ENCODE peak calls at places on chromosomes 1 and 21, in four cellular contexts. One of them, this sample, is unnamed.

GRCh38 chr1:20837554-20838192 is 50.6 kb upstream of the HP1BP3 start:
- DNase-seq in fibroblast of villous mesenchyme: peak
- DNase-seq in cardiac fibroblast: no peak
- DNase-seq in cardiac muscle cell: no peak
- DNase-seq in this sample: no peak

GRCh38 chr1:57422271-57423134 is 1.4 kb downstream of the DAB1 start:
- DNase-seq in fibroblast of villous mesenchyme: peak
- DNase-seq in cardiac fibroblast: peak
- DNase-seq in cardiac muscle cell: peak
- DNase-seq in this sample: no peak

GRCh38 chr1:56525463-56526155 is 53.8 kb downstream of the PLPP3 start:
- DNase-seq in fibroblast of villous mesenchyme: no peak
- DNase-seq in cardiac muscle cell: peak
- DNase-seq in cardiac fibroblast: no peak
- DNase-seq in this sample: peak

GRCh38 chr1:10793129-10793651 is 3.3 kb downstream of the CASZ1 start:
- DNase-seq in cardiac muscle cell: peak
- DNase-seq in cardiac fibroblast: peak
- DNase-seq in fibroblast of villous mesenchyme: peak
- DNase-seq in this sample: no peak

GRCh38 chr1:11886986-11887665 is 28.4 kb upstream of the NPPB start:
- DNase-seq in cardiac fibroblast: peak
- DNase-seq in fibroblast of villous mesenchyme: no peak
- DNase-seq in cardiac muscle cell: no peak
- DNase-seq in this sample: no peak

GRCh38 chr1:16007671-16008341 is 3.8 kb downstream of the SRARP start:
- DNase-seq in fibroblast of villous mesenchyme: no peak
- DNase-seq in cardiac fibroblast: no peak
- DNase-seq in cardiac muscle cell: no peak
- DNase-seq in this sample: no peak

GRCh38 chr1:205851993-205852392 is 2.1 kb upstream of the PM20D1 start:
- DNase-seq in cardiac fibroblast: no peak
- DNase-seq in fibroblast of villous mesenchyme: no peak
- DNase-seq in cardiac muscle cell: no peak
- DNase-seq in this sample: no peak

GRCh38 chr1:30316056-30316455 is 407.3 kb downstream of the MATN1 start:
- DNase-seq in cardiac fibroblast: no peak
- DNase-seq in cardiac muscle cell: no peak
- DNase-seq in fibroblast of villous mesenchyme: no peak
- DNase-seq in this sample: no peak

GRCh38 chr1:150165622-150166612 is 16.2 kb downstream of the PLEKHO1 start:
- DNase-seq in cardiac muscle cell: peak
- DNase-seq in cardiac fibroblast: peak
- DNase-seq in fibroblast of villous mesenchyme: peak
- DNase-seq in this sample: peak

GRCh38 chr1:54792686-54793282 is 8.3 kb downstream of the TTC22 start:
- DNase-seq in fibroblast of villous mesenchyme: no peak
- DNase-seq in cardiac fibroblast: no peak
- DNase-seq in cardiac muscle cell: no peak
- DNase-seq in this sample: no peak

GRCh38 chr1:47323475-47324105 is 9.6 kb upstream of the STIL start:
- DNase-seq in cardiac fibroblast: no peak
- DNase-seq in fibroblast of villous mesenchyme: no peak
- DNase-seq in cardiac muscle cell: no peak
- DNase-seq in this sample: no peak

GRCh38 chr1:155062702-155063411 is 683 bp upstream of the EFNA4 start:
- DNase-seq in cardiac muscle cell: peak
- DNase-seq in fibroblast of villous mesenchyme: peak
- DNase-seq in cardiac fibroblast: peak
- DNase-seq in this sample: peak

GRCh38 chr1:160800645-160801408 is 4.9 kb downstream of the LY9 start:
- DNase-seq in fibroblast of villous mesenchyme: no peak
- DNase-seq in cardiac fibroblast: no peak
- DNase-seq in cardiac muscle cell: no peak
- DNase-seq in this sample: no peak

GRCh38 chr1:150259758-150260669 is 2.4 kb downstream of the CA14 start:
- DNase-seq in cardiac muscle cell: peak
- DNase-seq in cardiac fibroblast: peak
- DNase-seq in fibroblast of villous mesenchyme: peak
- DNase-seq in this sample: no peak

GRCh38 chr1:219277304-219277840 is 103.7 kb downstream of the LYPLAL1 start:
- DNase-seq in fibroblast of villous mesenchyme: peak
- DNase-seq in cardiac muscle cell: no peak
- DNase-seq in cardiac fibroblast: no peak
- DNase-seq in this sample: no peak

GRCh38 chr1:159900086-159900680 is at the start of gene CFAP45:
- DNase-seq in cardiac fibroblast: peak
- DNase-seq in cardiac muscle cell: peak
- DNase-seq in fibroblast of villous mesenchyme: peak
- DNase-seq in this sample: peak

GRCh38 chr1:10507111-10507879 is 32.5 kb downstream of the PEX14 start:
- DNase-seq in fibroblast of villous mesenchyme: peak
- DNase-seq in cardiac muscle cell: peak
- DNase-seq in cardiac fibroblast: peak
- DNase-seq in this sample: peak

GRCh38 chr1:225532240-225532944 is 104.6 kb upstream of the LBR start:
- DNase-seq in cardiac muscle cell: no peak
- DNase-seq in fibroblast of villous mesenchyme: no peak
- DNase-seq in cardiac fibroblast: no peak
- DNase-seq in this sample: no peak

GRCh38 chr1:35577071-35577998 is 4.2 kb downstream of the TFAP2E start:
- DNase-seq in cardiac fibroblast: no peak
- DNase-seq in fibroblast of villous mesenchyme: peak
- DNase-seq in cardiac muscle cell: no peak
- DNase-seq in this sample: peak

GRCh38 chr1:39699419-39699818 is 8.2 kb upstream of the HPCAL4 start:
- DNase-seq in cardiac fibroblast: no peak
- DNase-seq in cardiac muscle cell: no peak
- DNase-seq in fibroblast of villous mesenchyme: no peak
- DNase-seq in this sample: no peak

GRCh38 chr1:218315638-218316037 is 29.5 kb upstream of the TGFB2 start:
- DNase-seq in cardiac muscle cell: no peak
- DNase-seq in cardiac fibroblast: no peak
- DNase-seq in fibroblast of villous mesenchyme: peak
- DNase-seq in this sample: no peak

GRCh38 chr1:177068011-177068410 is 96.5 kb downstream of the ASTN1 start:
- DNase-seq in cardiac muscle cell: no peak
- DNase-seq in fibroblast of villous mesenchyme: no peak
- DNase-seq in cardiac fibroblast: no peak
- DNase-seq in this sample: no peak

GRCh38 chr1:97090725-97091124 is 369.1 kb downstream of the PTBP2 start:
- DNase-seq in cardiac muscle cell: no peak
- DNase-seq in fibroblast of villous mesenchyme: no peak
- DNase-seq in cardiac fibroblast: no peak
- DNase-seq in this sample: no peak
- TF ChIP-seq CTCF in cardiac muscle cell: no peak
- TF ChIP-seq CTCF in fibroblast of villous mesenchyme: no peak
- TF ChIP-seq CTCF in cardiac fibroblast: no peak
- TF ChIP-seq CTCF in this sample: no peak

GRCh38 chr1:88009916-88010315 is 674.2 kb upstream of the PKN2 start:
- DNase-seq in fibroblast of villous mesenchyme: no peak
- DNase-seq in cardiac muscle cell: no peak
- DNase-seq in cardiac fibroblast: no peak
- DNase-seq in this sample: no peak
- TF ChIP-seq CTCF in fibroblast of villous mesenchyme: no peak
- TF ChIP-seq CTCF in cardiac muscle cell: no peak
- TF ChIP-seq CTCF in cardiac fibroblast: no peak
- TF ChIP-seq CTCF in this sample: no peak

DNA sequence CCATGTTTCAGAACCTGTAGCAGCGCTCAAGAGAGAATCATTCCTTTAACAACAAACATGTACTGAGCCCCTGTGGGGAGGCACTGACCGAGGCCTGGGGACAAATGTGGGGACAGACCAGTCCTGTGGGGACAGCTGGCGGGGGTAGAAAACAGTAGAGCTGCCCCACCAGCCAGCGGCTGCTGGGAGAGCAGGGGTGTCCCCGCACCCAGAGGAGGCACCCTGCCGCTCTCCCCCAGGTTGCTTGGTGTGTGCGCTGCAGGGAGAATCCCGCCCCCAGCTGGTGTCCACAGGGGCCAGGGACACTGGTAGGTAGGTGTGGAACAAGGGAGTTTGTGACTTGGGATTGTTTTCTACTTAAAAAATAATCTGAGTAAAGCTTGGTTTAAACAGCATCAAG is 62.1 kb downstream of the ADARB1 start:
- DNase-seq in cardiac fibroblast: no peak
- DNase-seq in cardiac muscle cell: no peak
- DNase-seq in fibroblast of villous mesenchyme: no peak
- DNase-seq in this sample: no peak
- TF ChIP-seq CTCF in cardiac fibroblast: no peak
- TF ChIP-seq CTCF in cardiac muscle cell: no peak
- TF ChIP-seq CTCF in fibroblast of villous mesenchyme: no peak
- TF ChIP-seq CTCF in this sample: no peak

GRCh38 chr1:223215026-223215425 is 72.0 kb upstream of the TLR5 start:
- DNase-seq in fibroblast of villous mesenchyme: no peak
- DNase-seq in cardiac fibroblast: no peak
- DNase-seq in cardiac muscle cell: no peak
- DNase-seq in this sample: no peak

GRCh38 chr1:223216074-223216473 is 73.0 kb upstream of the TLR5 start:
- DNase-seq in cardiac fibroblast: no peak
- DNase-seq in fibroblast of villous mesenchyme: no peak
- DNase-seq in cardiac muscle cell: no peak
- DNase-seq in this sample: no peak

GRCh38 chr1:223214272-223214807 is 71.3 kb upstream of the TLR5 start:
- DNase-seq in cardiac fibroblast: no peak
- DNase-seq in fibroblast of villous mesenchyme: no peak
- DNase-seq in cardiac muscle cell: no peak
- DNase-seq in this sample: no peak

GRCh38 chr1:223217781-223218180 is 74.7 kb upstream of the TLR5 start:
- DNase-seq in fibroblast of villous mesenchyme: no peak
- DNase-seq in cardiac muscle cell: no peak
- DNase-seq in cardiac fibroblast: no peak
- DNase-seq in this sample: no peak

GRCh38 chr1:223216482-223217205 is 73.6 kb upstream of the TLR5 start:
- DNase-seq in cardiac fibroblast: no peak
- DNase-seq in fibroblast of villous mesenchyme: no peak
- DNase-seq in cardiac muscle cell: no peak
- DNase-seq in this sample: no peak
- TF ChIP-seq CTCF in cardiac fibroblast: no peak
- TF ChIP-seq CTCF in fibroblast of villous mesenchyme: no peak
- TF ChIP-seq CTCF in cardiac muscle cell: no peak
- TF ChIP-seq CTCF in this sample: no peak

GRCh38 chr1:109876617-109877319 is 33.9 kb upstream of the CSF1 start:
- DNase-seq in cardiac muscle cell: peak
- DNase-seq in fibroblast of villous mesenchyme: peak
- DNase-seq in cardiac fibroblast: peak
- DNase-seq in this sample: no peak

GRCh38 chr1:109878531-109878930 is 32.1 kb upstream of the CSF1 start:
- DNase-seq in cardiac fibroblast: no peak
- DNase-seq in cardiac muscle cell: no peak
- DNase-seq in fibroblast of villous mesenchyme: no peak
- DNase-seq in this sample: no peak

GRCh38 chr1:109875874-109876273 is 34.8 kb upstream of the CSF1 start:
- DNase-seq in cardiac fibroblast: no peak
- DNase-seq in cardiac muscle cell: no peak
- DNase-seq in fibroblast of villous mesenchyme: no peak
- DNase-seq in this sample: no peak

GRCh38 chr1:109877776-109878175 is 32.9 kb upstream of the CSF1 start:
- DNase-seq in fibroblast of villous mesenchyme: no peak
- DNase-seq in cardiac muscle cell: no peak
- DNase-seq in cardiac fibroblast: no peak
- DNase-seq in this sample: no peak

DNA sequence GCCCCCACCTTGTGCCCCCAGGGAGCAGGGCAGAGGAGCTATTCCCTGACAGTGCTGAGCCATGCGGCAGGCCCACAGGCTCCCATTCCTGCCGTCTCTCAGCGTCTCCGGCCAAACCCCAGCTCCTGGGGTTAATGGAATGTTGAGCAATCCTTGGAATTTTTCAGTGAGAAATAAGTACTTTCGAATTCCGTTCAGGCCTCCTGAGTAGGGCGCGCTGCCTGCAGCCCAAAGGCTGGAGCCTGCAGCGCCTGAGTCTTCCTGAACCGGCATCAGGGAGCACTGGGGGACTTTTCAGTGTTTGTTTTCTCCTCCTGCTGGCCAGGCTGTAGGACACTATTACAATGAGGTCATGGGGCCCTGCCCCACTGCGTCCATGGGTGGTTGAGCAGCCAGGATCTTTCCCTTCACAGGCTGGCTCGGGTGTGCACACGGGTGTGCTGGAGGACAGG is 33.3 kb upstream of the CSF1 start:
- DNase-seq in cardiac muscle cell: peak
- DNase-seq in cardiac fibroblast: peak
- DNase-seq in fibroblast of villous mesenchyme: peak
- DNase-seq in this sample: no peak
- TF ChIP-seq CTCF in cardiac muscle cell: peak
- TF ChIP-seq CTCF in cardiac fibroblast: peak
- TF ChIP-seq CTCF in fibroblast of villous mesenchyme: peak
- TF ChIP-seq CTCF in this sample: no peak

GRCh38 chr1:27574871-27575831 is 28.8 kb downstream of the AHDC1 start:
- DNase-seq in fibroblast of villous mesenchyme: peak
- DNase-seq in cardiac muscle cell: peak
- DNase-seq in cardiac fibroblast: peak
- DNase-seq in this sample: no peak
- TF ChIP-seq CTCF in fibroblast of villous mesenchyme: peak
- TF ChIP-seq CTCF in cardiac muscle cell: peak
- TF ChIP-seq CTCF in cardiac fibroblast: no peak
- TF ChIP-seq CTCF in this sample: no peak

GRCh38 chr1:207388721-207389120 is 65.4 kb upstream of the CR2 start:
- DNase-seq in fibroblast of villous mesenchyme: no peak
- DNase-seq in cardiac fibroblast: no peak
- DNase-seq in cardiac muscle cell: no peak
- DNase-seq in this sample: no peak

GRCh38 chr1:207396360-207396759 is 57.8 kb upstream of the CR2 start:
- DNase-seq in fibroblast of villous mesenchyme: no peak
- DNase-seq in cardiac fibroblast: no peak
- DNase-seq in cardiac muscle cell: no peak
- DNase-seq in this sample: no peak

GRCh38 chr1:207397525-207397926 is 56.6 kb upstream of the CR2 start:
- DNase-seq in fibroblast of villous mesenchyme: no peak
- DNase-seq in cardiac muscle cell: no peak
- DNase-seq in cardiac fibroblast: peak
- DNase-seq in this sample: no peak

GRCh38 chr1:207389728-207390464 is 64.2 kb upstream of the CR2 start:
- DNase-seq in fibroblast of villous mesenchyme: no peak
- DNase-seq in cardiac fibroblast: no peak
- DNase-seq in cardiac muscle cell: no peak
- DNase-seq in this sample: no peak

GRCh38 chr1:207393610-207394009 is 60.5 kb upstream of the CR2 start:
- DNase-seq in fibroblast of villous mesenchyme: peak
- DNase-seq in cardiac muscle cell: peak
- DNase-seq in cardiac fibroblast: peak
- DNase-seq in this sample: no peak
- TF ChIP-seq CTCF in fibroblast of villous mesenchyme: no peak
- TF ChIP-seq CTCF in cardiac muscle cell: no peak
- TF ChIP-seq CTCF in cardiac fibroblast: no peak
- TF ChIP-seq CTCF in this sample: no peak

DNA sequence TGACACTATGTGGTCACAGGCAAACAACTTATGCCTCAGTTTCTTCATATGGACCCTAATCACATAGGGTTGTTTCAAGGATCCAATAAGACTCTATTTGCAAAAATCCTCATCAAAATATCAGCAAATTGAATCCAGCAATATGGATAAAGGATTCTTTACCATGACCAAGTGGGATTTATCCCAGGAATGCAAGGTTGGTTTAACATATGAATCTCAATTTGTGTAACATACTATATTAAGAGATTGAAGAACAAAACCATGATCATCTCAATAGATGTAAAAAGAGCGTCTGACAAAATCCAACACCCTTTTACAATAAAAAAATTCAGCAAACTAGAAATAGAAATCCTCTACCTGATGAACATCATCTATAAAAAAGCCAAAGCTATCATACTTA is 23.9 kb downstream of the ARHGEF11 start:
- DNase-seq in cardiac muscle cell: no peak
- DNase-seq in fibroblast of villous mesenchyme: no peak
- DNase-seq in cardiac fibroblast: no peak
- DNase-seq in this sample: no peak
- TF ChIP-seq CTCF in cardiac muscle cell: no peak
- TF ChIP-seq CTCF in fibroblast of villous mesenchyme: no peak
- TF ChIP-seq CTCF in cardiac fibroblast: no peak
- TF ChIP-seq CTCF in this sample: no peak

This sample was measured in GM10248.